ENCODE peak calls at places on chromosomes 6 and 20, in four cellular contexts. One of them, this sample, is unnamed.

GRCh38 chr20:17059465-17059864 is 167.4 kb upstream of the PCSK2 start:
- DNase-seq in H54: peak
- DNase-seq in fibroblast of lung: no peak
- DNase-seq in osteoblast: no peak
- DNase-seq in this sample: no peak

GRCh38 chr6:38187285-38187684 is 367.8 kb downstream of the ZFAND3 start:
- DNase-seq in H54: no peak
- DNase-seq in fibroblast of lung: no peak
- DNase-seq in osteoblast: no peak
- DNase-seq in this sample: no peak

GRCh38 chr6:9412951-9413559 is 977.7 kb upstream of the SLC35B3 start:
- DNase-seq in H54: peak
- DNase-seq in fibroblast of lung: peak
- DNase-seq in osteoblast: no peak
- DNase-seq in this sample: no peak

GRCh38 chr6:162364488-162364887 is 363.1 kb downstream of the PRKN start:
- DNase-seq in H54: no peak
- DNase-seq in fibroblast of lung: no peak
- DNase-seq in osteoblast: no peak
- DNase-seq in this sample: no peak

GRCh38 chr20:36396340-36396739 is 90.2 kb downstream of the DLGAP4 start:
- DNase-seq in H54: no peak
- DNase-seq in fibroblast of lung: no peak
- DNase-seq in osteoblast: no peak
- DNase-seq in this sample: no peak

GRCh38 chr6:44217332-44218143 is 812 bp downstream of the MYMX start:
- DNase-seq in H54: peak
- DNase-seq in fibroblast of lung: peak
- DNase-seq in osteoblast: peak
- DNase-seq in this sample: no peak

GRCh38 chr6:107185570-107185969 is 70.3 kb upstream of the BEND3 start:
- DNase-seq in H54: no peak
- DNase-seq in fibroblast of lung: peak
- DNase-seq in osteoblast: peak
- DNase-seq in this sample: no peak

GRCh38 chr6:52388790-52389189 is 26.8 kb downstream of the PAQR8 start:
- DNase-seq in H54: no peak
- DNase-seq in fibroblast of lung: no peak
- DNase-seq in osteoblast: no peak
- DNase-seq in this sample: no peak

GRCh38 chr6:11140061-11140460 is 28.5 kb upstream of the ERVFRD-1 start:
- DNase-seq in H54: no peak
- DNase-seq in fibroblast of lung: peak
- DNase-seq in osteoblast: no peak
- DNase-seq in this sample: no peak

GRCh38 chr20:45251884-45252571 is 2.3 kb downstream of the SLPI start:
- DNase-seq in H54: no peak
- DNase-seq in fibroblast of lung: no peak
- DNase-seq in osteoblast: no peak
- DNase-seq in this sample: no peak

GRCh38 chr6:137236581-137237355 is 17.6 kb upstream of the IFNGR1 start:
- DNase-seq in H54: no peak
- DNase-seq in fibroblast of lung: no peak
- DNase-seq in osteoblast: no peak
- DNase-seq in this sample: no peak

GRCh38 chr6:143900358-143900757 is 36.1 kb downstream of the ZC2HC1B start:
- DNase-seq in H54: no peak
- DNase-seq in fibroblast of lung: no peak
- DNase-seq in osteoblast: no peak
- DNase-seq in this sample: no peak

GRCh38 chr6:41634657-41635056 is 3.6 kb upstream of the MDFI start:
- DNase-seq in H54: no peak
- DNase-seq in fibroblast of lung: no peak
- DNase-seq in osteoblast: peak
- DNase-seq in this sample: no peak

GRCh38 chr6:27130668-27131428 is 116.7 kb upstream of the PRSS16 start:
- DNase-seq in H54: no peak
- DNase-seq in fibroblast of lung: peak
- DNase-seq in osteoblast: peak
- DNase-seq in this sample: no peak

GRCh38 chr6:170279977-170280688 is 10.7 kb downstream of the DLL1 start:
- DNase-seq in H54: no peak
- DNase-seq in fibroblast of lung: peak
- DNase-seq in osteoblast: peak
- DNase-seq in this sample: peak

GRCh38 chr6:159906400-159906799 is 15.6 kb downstream of the MAS1 start:
- DNase-seq in H54: no peak
- DNase-seq in fibroblast of lung: no peak
- DNase-seq in osteoblast: no peak
- DNase-seq in this sample: no peak

GRCh38 chr20:45347936-45348809 is at the start of gene SDC4:
- DNase-seq in H54: peak
- DNase-seq in fibroblast of lung: peak
- DNase-seq in osteoblast: peak
- DNase-seq in this sample: peak

GRCh38 chr20:51299413-51299812 is 243.1 kb downstream of the NFATC2 start:
- DNase-seq in H54: no peak
- DNase-seq in fibroblast of lung: no peak
- DNase-seq in osteoblast: no peak
- DNase-seq in this sample: no peak

GRCh38 chr20:31515775-31516107 is 1.5 kb downstream of the HM13 start:
- DNase-seq in H54: no peak
- DNase-seq in fibroblast of lung: no peak
- DNase-seq in osteoblast: peak
- DNase-seq in this sample: no peak

GRCh38 chr6:143775326-143775725 is 67.8 kb upstream of the LTV1 start:
- DNase-seq in H54: no peak
- DNase-seq in fibroblast of lung: no peak
- DNase-seq in osteoblast: no peak
- DNase-seq in this sample: no peak